ENCODE peak calls at places on chromosomes 7 and 10, in five cellular contexts. One of them, this sample, is unnamed. For H3K36me3 and H3K9me3, the result is how much of the 10 kb centered on the place peaks cover.

GRCh38 chr7:73811760-73812168 is 19.0 kb upstream of the CLDN4 start:
- DNase-seq in CD4-positive, alpha-beta memory T cell: peak
- DNase-seq in transverse colon: peak
- DNase-seq in heart right ventricle: peak
- DNase-seq in adipocyte: peak
- DNase-seq in this sample: no peak

GRCh38 chr7:130345106-130345505 is 490 bp downstream of the CPA5 start:
- DNase-seq in heart right ventricle: no peak
- DNase-seq in CD4-positive, alpha-beta memory T cell: no peak
- DNase-seq in transverse colon: no peak
- DNase-seq in adipocyte: no peak
- DNase-seq in this sample: no peak

GRCh38 chr7:828793-829561 is 3.3 kb upstream of the SUN1 start:
- DNase-seq in transverse colon: no peak
- DNase-seq in heart right ventricle: no peak
- DNase-seq in adipocyte: no peak
- DNase-seq in CD4-positive, alpha-beta memory T cell: no peak
- DNase-seq in this sample: no peak

GRCh38 chr10:97210576-97210975 is 24.8 kb upstream of the SLIT1 start:
- DNase-seq in heart right ventricle: peak
- DNase-seq in adipocyte: peak
- DNase-seq in transverse colon: peak
- DNase-seq in CD4-positive, alpha-beta memory T cell: peak
- DNase-seq in this sample: peak

GRCh38 chr7:81887098-81887497 is 117.3 kb upstream of the HGF start:
- DNase-seq in transverse colon: no peak
- DNase-seq in adipocyte: no peak
- DNase-seq in CD4-positive, alpha-beta memory T cell: no peak
- DNase-seq in heart right ventricle: no peak
- DNase-seq in this sample: no peak

GRCh38 chr10:25175527-25176420 is 973 bp downstream of the GPR158 start:
- DNase-seq in adipocyte: no peak
- DNase-seq in heart right ventricle: no peak
- DNase-seq in CD4-positive, alpha-beta memory T cell: no peak
- DNase-seq in transverse colon: peak
- DNase-seq in this sample: no peak

GRCh38 chr7:143345428-143345900 is 17.0 kb downstream of the FAM131B start:
- DNase-seq in heart right ventricle: no peak
- DNase-seq in CD4-positive, alpha-beta memory T cell: peak
- DNase-seq in adipocyte: no peak
- DNase-seq in transverse colon: peak
- DNase-seq in this sample: no peak

GRCh38 chr7:31513790-31514189 is at the start of gene ITPRID1:
- DNase-seq in adipocyte: no peak
- DNase-seq in transverse colon: no peak
- DNase-seq in heart right ventricle: no peak
- DNase-seq in CD4-positive, alpha-beta memory T cell: no peak
- DNase-seq in this sample: no peak

GRCh38 chr7:104979167-104979841 is 34.7 kb upstream of the KMT2E start:
- DNase-seq in transverse colon: no peak
- DNase-seq in adipocyte: peak
- DNase-seq in heart right ventricle: no peak
- DNase-seq in CD4-positive, alpha-beta memory T cell: no peak
- DNase-seq in this sample: peak

GRCh38 chr7:85529831-85530230 is 343.0 kb upstream of the SEMA3D start:
- DNase-seq in adipocyte: peak
- DNase-seq in CD4-positive, alpha-beta memory T cell: no peak
- DNase-seq in heart right ventricle: no peak
- DNase-seq in transverse colon: no peak
- DNase-seq in this sample: peak

GRCh38 chr7:129210256-129210988 is 14.4 kb upstream of the AHCYL2 start:
- DNase-seq in transverse colon: peak
- DNase-seq in heart right ventricle: peak
- DNase-seq in CD4-positive, alpha-beta memory T cell: peak
- DNase-seq in adipocyte: peak
- DNase-seq in this sample: peak
- H3K36me3 ChIP-seq in transverse colon: under half
- H3K36me3 ChIP-seq in heart right ventricle: under half
- H3K36me3 ChIP-seq in CD4-positive, alpha-beta memory T cell: under half
- H3K36me3 ChIP-seq in adipocyte: under half
- H3K36me3 ChIP-seq in this sample: under half

DNA sequence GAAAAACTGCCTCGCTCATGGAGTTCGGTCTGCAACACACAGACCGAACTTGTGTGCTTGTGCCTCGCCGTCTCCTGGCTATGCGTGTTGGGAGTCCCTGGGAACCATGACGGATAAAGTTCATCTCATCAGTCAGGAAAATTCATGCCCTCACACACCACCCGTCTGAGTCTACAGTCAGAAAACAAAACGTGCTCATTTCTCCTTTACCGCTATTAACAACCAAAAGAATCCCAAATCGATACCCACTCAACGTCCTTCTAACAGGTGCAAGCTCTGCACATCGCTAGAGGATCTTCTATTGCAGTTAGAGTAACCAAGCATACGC is 13.6 kb downstream of the CNPY1 start:
- DNase-seq in CD4-positive, alpha-beta memory T cell: no peak
- DNase-seq in heart right ventricle: no peak
- DNase-seq in adipocyte: no peak
- DNase-seq in transverse colon: no peak
- DNase-seq in this sample: no peak
- H3K4me3 ChIP-seq in CD4-positive, alpha-beta memory T cell: no peak
- H3K4me3 ChIP-seq in heart right ventricle: no peak
- H3K4me3 ChIP-seq in adipocyte: peak
- H3K4me3 ChIP-seq in transverse colon: peak
- H3K4me3 ChIP-seq in this sample: no peak

DNA sequence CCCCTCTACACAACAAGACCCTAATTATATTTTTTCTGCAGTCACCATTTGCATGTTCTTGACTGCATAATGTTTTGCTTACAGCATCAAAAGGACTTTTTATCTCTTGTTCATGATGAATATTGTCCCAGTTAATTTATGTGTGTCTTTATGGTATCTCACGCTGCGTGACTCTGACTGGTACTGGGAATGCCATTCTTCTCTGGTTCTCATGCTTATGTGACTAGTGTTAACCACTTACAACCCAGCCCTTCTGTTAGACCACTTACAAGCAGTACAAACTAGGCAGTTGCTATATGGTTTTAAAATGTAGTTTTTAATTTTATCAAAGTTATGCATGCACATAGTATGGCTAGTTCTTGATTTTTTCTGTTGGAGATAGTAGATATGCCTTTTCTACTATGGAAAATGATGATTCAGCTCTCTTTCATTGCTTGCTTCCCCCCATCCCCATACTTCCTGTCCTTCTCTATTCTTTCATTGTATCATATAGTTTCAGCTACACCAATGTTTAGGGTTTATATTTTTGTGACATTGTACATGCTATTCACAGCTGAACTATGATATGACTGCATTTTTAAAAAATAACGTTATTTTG is 24.9 kb downstream of the BZW2 start:
- DNase-seq in transverse colon: no peak
- DNase-seq in CD4-positive, alpha-beta memory T cell: no peak
- DNase-seq in heart right ventricle: no peak
- DNase-seq in adipocyte: no peak
- DNase-seq in this sample: no peak
- H3K9me3 ChIP-seq in transverse colon: under half
- H3K9me3 ChIP-seq in CD4-positive, alpha-beta memory T cell: under half
- H3K9me3 ChIP-seq in heart right ventricle: under half
- H3K9me3 ChIP-seq in adipocyte: under half
- H3K9me3 ChIP-seq in this sample: under half

DNA sequence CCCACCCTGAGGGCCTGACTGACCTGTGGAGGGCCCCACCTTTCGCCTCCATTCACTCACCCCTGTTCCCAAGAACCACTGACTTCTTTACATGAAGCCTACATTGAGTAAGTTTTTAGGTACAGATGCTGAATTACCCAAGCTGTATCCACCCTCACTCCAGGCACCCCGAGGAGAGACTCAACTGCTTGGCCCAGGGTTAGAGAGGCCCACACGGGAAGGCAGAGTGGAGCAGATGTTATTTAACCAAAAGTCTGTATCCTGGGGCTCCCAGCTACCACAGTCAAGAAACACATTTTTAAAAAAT is 213.1 kb upstream of the FRMD4A start:
- DNase-seq in heart right ventricle: no peak
- DNase-seq in CD4-positive, alpha-beta memory T cell: no peak
- DNase-seq in adipocyte: no peak
- DNase-seq in transverse colon: no peak
- DNase-seq in this sample: no peak
- H3K36me3 ChIP-seq in heart right ventricle: under half
- H3K36me3 ChIP-seq in CD4-positive, alpha-beta memory T cell: under half
- H3K36me3 ChIP-seq in adipocyte: under half
- H3K36me3 ChIP-seq in transverse colon: under half
- H3K36me3 ChIP-seq in this sample: under half

GRCh38 chr7:44288381-44288685 is 37.1 kb downstream of the CAMK2B start:
- DNase-seq in adipocyte: no peak
- DNase-seq in heart right ventricle: no peak
- DNase-seq in transverse colon: no peak
- DNase-seq in CD4-positive, alpha-beta memory T cell: no peak
- DNase-seq in this sample: no peak

GRCh38 chr7:44289341-44290249 is 35.8 kb downstream of the CAMK2B start:
- DNase-seq in CD4-positive, alpha-beta memory T cell: no peak
- DNase-seq in transverse colon: peak
- DNase-seq in heart right ventricle: no peak
- DNase-seq in adipocyte: no peak
- DNase-seq in this sample: no peak

GRCh38 chr7:44287488-44288380 is 37.7 kb downstream of the CAMK2B start:
- DNase-seq in transverse colon: peak
- DNase-seq in heart right ventricle: no peak
- DNase-seq in CD4-positive, alpha-beta memory T cell: no peak
- DNase-seq in adipocyte: no peak
- DNase-seq in this sample: peak

GRCh38 chr7:44290250-44290616 is 35.2 kb downstream of the CAMK2B start:
- DNase-seq in transverse colon: peak
- DNase-seq in adipocyte: no peak
- DNase-seq in heart right ventricle: no peak
- DNase-seq in CD4-positive, alpha-beta memory T cell: no peak
- DNase-seq in this sample: no peak

DNA sequence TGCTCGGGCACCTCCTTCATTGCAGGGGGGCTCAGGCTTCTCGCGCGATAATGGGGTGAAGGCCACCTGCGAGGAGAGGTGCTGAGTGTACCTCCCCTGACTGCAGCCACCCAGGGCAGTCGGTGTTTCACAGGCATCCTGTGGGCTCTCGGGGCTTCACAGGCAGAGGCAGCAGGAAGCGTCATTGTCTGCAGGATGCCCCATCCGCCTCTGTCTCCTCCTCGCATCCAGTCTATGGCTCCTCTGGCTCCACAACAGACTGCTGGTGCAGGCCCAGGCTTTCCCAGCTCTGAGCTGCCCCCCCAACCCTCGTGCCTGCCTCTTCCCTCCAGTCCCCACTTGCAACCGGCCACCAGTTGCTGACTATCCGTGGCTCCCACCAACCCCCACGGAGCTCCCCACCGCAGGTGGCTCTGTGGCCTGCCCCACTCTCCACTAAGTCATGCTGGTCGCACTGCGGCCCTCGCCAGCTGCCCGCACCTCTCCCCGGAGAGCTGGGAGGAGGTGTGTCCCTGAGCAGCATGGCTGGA is 36.5 kb downstream of the CAMK2B start:
- DNase-seq in transverse colon: peak
- DNase-seq in CD4-positive, alpha-beta memory T cell: no peak
- DNase-seq in adipocyte: no peak
- DNase-seq in heart right ventricle: no peak
- DNase-seq in this sample: no peak
- H3K4me3 ChIP-seq in transverse colon: no peak
- H3K4me3 ChIP-seq in CD4-positive, alpha-beta memory T cell: no peak
- H3K4me3 ChIP-seq in adipocyte: no peak
- H3K4me3 ChIP-seq in heart right ventricle: no peak
- H3K4me3 ChIP-seq in this sample: no peak

DNA sequence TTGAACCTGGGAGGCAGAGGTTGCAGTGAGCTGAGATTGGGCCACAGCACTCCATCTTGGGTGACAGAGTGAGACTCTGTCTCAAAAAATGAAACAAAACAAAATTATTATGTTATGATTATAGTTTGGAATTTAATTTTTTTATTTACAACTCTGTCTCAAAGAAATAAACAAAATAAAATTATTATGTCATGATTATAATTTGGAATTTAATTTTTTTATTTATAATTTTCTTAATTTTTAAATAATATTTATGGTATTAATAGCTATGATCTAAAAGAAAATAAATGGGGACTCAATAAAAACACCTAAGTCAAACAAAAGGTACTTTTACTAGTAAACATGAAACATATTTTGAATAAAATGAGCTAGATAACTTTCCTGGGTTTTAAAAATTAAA is 994.8 kb upstream of the GHITM start:
- DNase-seq in heart right ventricle: no peak
- DNase-seq in adipocyte: no peak
- DNase-seq in CD4-positive, alpha-beta memory T cell: no peak
- DNase-seq in transverse colon: no peak
- DNase-seq in this sample: no peak
- H3K9me3 ChIP-seq in heart right ventricle: under half
- H3K9me3 ChIP-seq in adipocyte: under half
- H3K9me3 ChIP-seq in CD4-positive, alpha-beta memory T cell: under half
- H3K9me3 ChIP-seq in transverse colon: under half
- H3K9me3 ChIP-seq in this sample: under half

GRCh38 chr10:29584436-29584835 is 50.3 kb downstream of the SVIL start:
- DNase-seq in adipocyte: no peak
- DNase-seq in heart right ventricle: no peak
- DNase-seq in transverse colon: no peak
- DNase-seq in CD4-positive, alpha-beta memory T cell: no peak
- DNase-seq in this sample: no peak

GRCh38 chr10:29576681-29577080 is 58.1 kb downstream of the SVIL start:
- DNase-seq in heart right ventricle: no peak
- DNase-seq in CD4-positive, alpha-beta memory T cell: no peak
- DNase-seq in adipocyte: no peak
- DNase-seq in transverse colon: no peak
- DNase-seq in this sample: no peak

GRCh38 chr10:29583674-29584073 is 51.1 kb downstream of the SVIL start:
- DNase-seq in CD4-positive, alpha-beta memory T cell: no peak
- DNase-seq in transverse colon: no peak
- DNase-seq in heart right ventricle: no peak
- DNase-seq in adipocyte: no peak
- DNase-seq in this sample: no peak

GRCh38 chr10:29578457-29578856 is 56.3 kb downstream of the SVIL start:
- DNase-seq in transverse colon: no peak
- DNase-seq in CD4-positive, alpha-beta memory T cell: no peak
- DNase-seq in heart right ventricle: no peak
- DNase-seq in adipocyte: no peak
- DNase-seq in this sample: no peak

DNA sequence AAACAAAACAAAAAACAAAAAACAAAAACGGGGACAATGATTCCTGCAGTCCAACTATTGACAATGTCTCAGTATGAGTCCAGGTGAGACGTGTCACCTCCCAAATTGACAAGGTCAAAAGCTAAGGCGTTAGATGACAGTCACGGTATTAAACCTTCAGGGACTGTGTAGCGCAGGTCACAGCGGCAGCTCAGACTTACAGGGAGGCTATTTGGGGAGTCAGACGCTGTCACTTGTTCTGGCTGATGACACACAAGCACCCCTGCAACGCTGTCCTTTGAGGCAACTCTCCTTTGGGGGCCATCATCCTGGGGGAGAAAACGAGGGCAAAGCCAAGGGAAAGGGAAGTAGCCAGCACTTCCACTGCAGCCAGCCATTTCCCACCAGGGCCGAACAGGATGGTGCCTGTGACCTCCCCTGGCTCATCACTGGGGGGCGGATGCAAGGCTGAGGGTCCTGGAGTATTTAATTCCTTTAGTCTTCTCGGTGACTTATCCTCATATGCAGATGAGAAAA is 55.3 kb downstream of the SVIL start:
- DNase-seq in adipocyte: no peak
- DNase-seq in transverse colon: no peak
- DNase-seq in heart right ventricle: no peak
- DNase-seq in CD4-positive, alpha-beta memory T cell: no peak
- DNase-seq in this sample: no peak
- H3K36me3 ChIP-seq in adipocyte: under half
- H3K36me3 ChIP-seq in transverse colon: under half
- H3K36me3 ChIP-seq in heart right ventricle: under half
- H3K36me3 ChIP-seq in CD4-positive, alpha-beta memory T cell: under half
- H3K36me3 ChIP-seq in this sample: under half

This sample was measured in MG63.